ENCODE peak calls at places on chromosome X, in four cellular contexts. K, Q, F and L are unnamed samples.
A peak's percentile ranks its signal among the peaks of the same experiment; 100 is the strongest.

GRCh38 chrX:94830717-94831116 is 1156.7 kb downstream of the FAM133A start:
- DNase-seq in K (no peak), Q (no peak), F (no peak), L (no peak)

GRCh38 chrX:2549874-2550273 is 49.1 kb upstream of the DHRSX start:
- DNase-seq in K (no peak), Q (peak; percentile 73), F (peak; percentile 38), L (peak; percentile 86)

GRCh38 chrX:55907968-55908607 is 190.5 kb downstream of the RRAGB start:
- DNase-seq in K (peak; percentile 81), Q (no peak), F (no peak), L (no peak)

GRCh38 chrX:56786889-56787733 is 58.1 kb downstream of the NBDY start:
- DNase-seq in K (no peak), Q (no peak), F (no peak), L (no peak)

GRCh38 chrX:16970977-16971376 is 24.5 kb downstream of the REPS2 start:
- DNase-seq in K (no peak), Q (no peak), F (no peak), L (no peak)

GRCh38 chrX:139172731-139173130 is 357.8 kb upstream of the F9 start:
- DNase-seq in K (no peak), Q (no peak), F (no peak), L (no peak)

GRCh38 chrX:108216405-108216804 is 124.8 kb downstream of the ATG4A start:
- DNase-seq in K (no peak), Q (no peak), F (no peak), L (no peak)

GRCh38 chrX:153845842-153846241 is 15.5 kb upstream of the PDZD4 start:
- DNase-seq in K (no peak), Q (no peak), F (no peak), L (no peak)

GRCh38 chrX:131763674-131764073 is 219.8 kb downstream of the OR13H1 start:
- DNase-seq in K (no peak), Q (no peak), F (peak; percentile 85), L (no peak)

GRCh38 chrX:96569034-96569433 is 115.6 kb upstream of the DIAPH2 start:
- DNase-seq in K (no peak), Q (no peak), F (no peak), L (no peak)

GRCh38 chrX:45261005-45261404 is 60.3 kb upstream of the DIPK2B start:
- DNase-seq in K (no peak), Q (no peak), F (no peak), L (no peak)

GRCh38 chrX:107736781-107737531 is 38.6 kb downstream of the TSC22D3 start:
- DNase-seq in K (no peak), Q (peak; percentile 72), F (no peak), L (no peak)

GRCh38 chrX:38816158-38816557 is 14.9 kb downstream of the MID1IP1 start:
- DNase-seq in K (no peak), Q (no peak), F (no peak), L (no peak)

GRCh38 chrX:15511563-15511962 is 11.0 kb downstream of the BMX start:
- DNase-seq in K (no peak), Q (no peak), F (no peak), L (no peak)

GRCh38 chrX:38318606-38319005 is 8.7 kb downstream of the RPGR start:
- DNase-seq in K (no peak), Q (no peak), F (no peak), L (no peak)

GRCh38 chrX:141467442-141467841 is 117.1 kb downstream of the SPANXA1 start:
- DNase-seq in K (no peak), Q (no peak), F (no peak), L (no peak)

GRCh38 chrX:70479197-70479969 is 34.7 kb downstream of the DLG3 start:
- DNase-seq in K (no peak), Q (no peak), F (no peak), L (no peak)

GRCh38 chrX:56833626-56834025 is 104.6 kb downstream of the NBDY start:
- DNase-seq in K (no peak), Q (no peak), F (no peak), L (no peak)

GRCh38 chrX:10833299-10834169 is 213.1 kb upstream of the MID1 start:
- DNase-seq in K (peak; percentile 68), Q (peak; percentile 43), F (peak; percentile 23), L (no peak)

GRCh38 chrX:18714910-18715309 is 7.5 kb downstream of the PPEF1 start:
- DNase-seq in K (no peak), Q (no peak), F (no peak), L (no peak)

GRCh38 chrX:70360366-70360765 is 62.7 kb upstream of the GDPD2 start:
- DNase-seq in K (no peak), Q (no peak), F (no peak), L (no peak)

GRCh38 chrX:10047631-10048030 is 80.5 kb downstream of the CLDN34 start:
- DNase-seq in K (no peak), Q (no peak), F (no peak), L (no peak)

GRCh38 chrX:131741103-131741581 is 197.3 kb downstream of the OR13H1 start:
- DNase-seq in K (peak; percentile 79), Q (no peak), F (peak; percentile 88), L (no peak)

GRCh38 chrX:130085551-130085986 is 24.7 kb downstream of the ELF4 start:
- DNase-seq in K (no peak), Q (no peak), F (no peak), L (no peak)